ENCODE peak calls at places on chromosomes 7 and 10, in eight cellular contexts. H is GM04504; S is HT-29; V is stimulated activated CD4-positive, alpha-beta T cell treated with anti-CD3 and anti-CD28 coated beads, Interleukin-2, amount 100 ng/mL, for 4 hours; Y is fibroblast of pulmonary artery; C is HEK293T; N is upper lobe of right lung; T is nephron progenitor cell. W is an unnamed sample.

GRCh38 chr10:16698457-16698856 is 118.8 kb downstream of the RSU1 start:
- DNase-seq in H (no peak), S (no peak), V (no peak), Y (no peak), C (no peak), N (no peak), T (no peak), W (no peak)

GRCh38 chr7:75921479-75921878 is 6.5 kb downstream of the POR start:
- DNase-seq in H (no peak), S (no peak), V (no peak), Y (no peak), C (no peak), N (no peak), T (peak), W (no peak)

GRCh38 chr10:129837909-129838582 is 126.0 kb downstream of the EBF3 start:
- DNase-seq in H (no peak), S (no peak), V (no peak), Y (no peak), C (no peak), N (peak), T (no peak), W (no peak)

GRCh38 chr10:45023426-45023825 is 22.7 kb downstream of the ZNF22 start:
- DNase-seq in H (no peak), S (no peak), V (no peak), Y (no peak), C (no peak), N (no peak), T (no peak), W (no peak)

GRCh38 chr7:50281680-50282445 is 22.7 kb upstream of the IKZF1 start:
- DNase-seq in H (no peak), S (no peak), V (no peak), Y (no peak), C (no peak), N (peak), T (no peak), W (no peak)

GRCh38 chr10:79627075-79627474 is 16.3 kb downstream of the SFTPA1 start:
- DNase-seq in H (no peak), S (no peak), V (no peak), Y (no peak), C (no peak), N (no peak), T (no peak), W (no peak)

GRCh38 chr7:739964-740942 is 13.2 kb upstream of the PRKAR1B start:
- DNase-seq in H (no peak), S (no peak), V (no peak), Y (no peak), C (no peak), N (peak), T (no peak), W (no peak)

GRCh38 chr7:2637505-2638223 is 5.9 kb downstream of the TTYH3 start:
- DNase-seq in H (no peak), S (no peak), V (no peak), Y (no peak), C (no peak), N (peak), T (no peak), W (no peak)

GRCh38 chr7:83701744-83702143 is 52.8 kb upstream of the SEMA3E start:
- DNase-seq in H (no peak), S (no peak), V (no peak), Y (no peak), C (no peak), N (no peak), T (no peak), W (no peak)

GRCh38 chr7:127673902-127674301 is 21.9 kb downstream of the SND1 start:
- DNase-seq in H (no peak), S (no peak), V (no peak), Y (no peak), C (no peak), N (no peak), T (no peak), W (no peak)

GRCh38 chr7:47104206-47104549 is 477.7 kb downstream of the TNS3 start:
- DNase-seq in H (no peak), S (no peak), V (no peak), Y (no peak), C (no peak), N (no peak), T (no peak), W (no peak)

GRCh38 chr10:132292972-132293415 is 14.8 kb downstream of the STK32C start:
- DNase-seq in H (no peak), S (no peak), V (no peak), Y (no peak), C (no peak), N (peak), T (no peak), W (peak)

GRCh38 chr7:55124989-55125875 is 106.4 kb downstream of the EGFR start:
- DNase-seq in H (no peak), S (no peak), V (no peak), Y (no peak), C (no peak), N (no peak), T (no peak), W (no peak)

GRCh38 chr10:100009793-100010676 is at the start of gene DNMBP:
- DNase-seq in H (peak), S (peak), V (peak), Y (peak), C (peak), N (peak), T (peak), W (peak)

GRCh38 chr10:48573045-48573444 is 31.8 kb downstream of the ARHGAP22 start:
- DNase-seq in H (no peak), S (no peak), V (no peak), Y (no peak), C (no peak), N (no peak), T (no peak), W (no peak)

GRCh38 chr10:130824230-130825014 is 487.1 kb downstream of the TCERG1L start:
- DNase-seq in H (no peak), S (no peak), V (no peak), Y (no peak), C (no peak), N (no peak), T (no peak), W (no peak)

GRCh38 chr10:85734791-85735190 is 631.8 kb downstream of the GRID1 start:
- DNase-seq in H (no peak), S (no peak), V (no peak), Y (no peak), C (no peak), N (no peak), T (no peak), W (no peak)

GRCh38 chr10:126049741-126050140 is 153.4 kb downstream of the FANK1 start:
- DNase-seq in H (peak), S (no peak), V (no peak), Y (peak), C (no peak), N (peak), T (no peak), W (peak)

W was measured in thyroid gland.